ENCODE peak calls at places on chromosomes 3 and 15, in nine cellular contexts. H is foreskin keratinocyte, W is GM12878, S is prostate gland, B is astrocyte, K is Peyer's patch, X is fibroblast of lung, J is lung, D is A549. T is an unnamed sample.

GRCh38 chr15:63089260-63090043 is 32.2 kb upstream of the LACTB start:
- DNase-seq in H (no peak), J (no peak), D (peak; percentile 43), S (no peak), W (no peak), B (peak; percentile 94), X (peak; percentile 83), K (no peak), T (no peak)

GRCh38 chr3:170542704-170543103 is 43.2 kb downstream of the SLC7A14 start:
- DNase-seq in H (peak; percentile 30), X (no peak), S (no peak), W (no peak), B (peak; percentile 33), J (no peak), D (no peak), K (no peak), T (no peak)

GRCh38 chr15:89171136-89172072 is 50.0 kb downstream of the RLBP1 start:
- DNase-seq in W (no peak), H (peak; percentile 36), X (peak; percentile 63), J (peak; percentile 64), B (peak; percentile 42), D (peak; percentile 71), K (peak; percentile 20), S (no peak), T (no peak)

GRCh38 chr3:195153121-195153520 is 117.8 kb downstream of the XXYLT1 start:
- DNase-seq in S (no peak), X (peak; percentile 34), K (no peak), W (no peak), J (no peak), B (no peak), H (no peak), D (no peak), T (no peak)

GRCh38 chr3:55327131-55327920 is 159.8 kb downstream of the WNT5A start:
- DNase-seq in D (no peak), S (no peak), H (peak; percentile 21), K (no peak), B (peak; percentile 83), J (no peak), W (no peak), X (peak; percentile 54), T (no peak)

GRCh38 chr3:139537325-139537724 is 2.2 kb downstream of the RBP1 start:
- DNase-seq in D (no peak), H (peak; percentile 96), X (no peak), K (no peak), S (no peak), W (no peak), B (peak; percentile 96), J (no peak), T (no peak)

GRCh38 chr3:110933786-110934415 is 137.7 kb upstream of the NECTIN3 start:
- DNase-seq in D (no peak), W (no peak), S (no peak), H (no peak), J (no peak), X (peak; percentile 25), B (peak; percentile 33), K (no peak), T (no peak)

GRCh38 chr3:53318522-53318921 is 28.8 kb downstream of the DCP1A start:
- DNase-seq in J (no peak), X (peak; percentile 55), S (no peak), D (no peak), B (peak; percentile 53), W (no peak), K (no peak), H (peak; percentile 20), T (no peak)

GRCh38 chr3:14377838-14378169 is 24.6 kb upstream of the SLC6A6 start:
- DNase-seq in K (no peak), X (no peak), H (no peak), J (peak; percentile 57), B (no peak), D (no peak), S (no peak), W (peak; percentile 25), T (no peak)

GRCh38 chr15:77001351-77001750 is 6.4 kb downstream of the PSTPIP1 start:
- DNase-seq in X (no peak), K (no peak), H (no peak), S (no peak), W (no peak), B (no peak), J (no peak), D (no peak), T (no peak)

GRCh38 chr15:53346583-53346982 is 412.9 kb downstream of the WDR72 start:
- DNase-seq in D (no peak), B (no peak), X (no peak), K (no peak), J (no peak), S (no peak), H (no peak), W (no peak), T (no peak)

GRCh38 chr3:20511863-20512262 is 325.9 kb upstream of the SGO1 start:
- DNase-seq in B (peak; percentile 63), X (peak; percentile 75), D (peak; percentile 9), K (no peak), J (no peak), W (no peak), S (no peak), H (peak; percentile 66), T (no peak)
- TF ChIP-seq CTCF in B (peak; percentile 88), X (peak; percentile 64), D (peak; percentile 55), K (no peak), J (peak; percentile 38), W (peak; percentile 67), S (no peak), H (peak; percentile 77), T (peak; percentile 3)

GRCh38 chr3:137763594-137763938 is 549 bp upstream of the SOX14 start:
- DNase-seq in B (no peak), W (no peak), K (no peak), D (no peak), H (no peak), S (no peak), X (no peak), J (no peak), T (no peak)
- H3K4me1 ChIP-seq in B (no peaks in the 10 kb centered on the region), W (no peaks in the 10 kb centered on the region), K (no peaks in the 10 kb centered on the region), D (peaks cover 5% of the 10 kb centered on the region), H (no peaks in the 10 kb centered on the region), S (peaks cover 6% of the 10 kb centered on the region), X (no peaks in the 10 kb centered on the region), J (no peaks in the 10 kb centered on the region), T (peaks cover 52% of the 10 kb centered on the region)

GRCh38 chr3:112560330-112560729 is 1.4 kb downstream of the ATG3 start:
- DNase-seq in D (no peak), B (no peak), W (no peak), K (no peak), J (no peak), H (no peak), S (no peak), X (peak; percentile 5), T (no peak)
- H3K27ac ChIP-seq in D (no peak overlapping the region), B (peak overlapping the region; percentile 98), W (peak overlapping the region; percentile 92), K (no peak overlapping the region), J (no peak overlapping the region), H (peak overlapping the region; percentile 84), S (no peak overlapping the region), X (peak overlapping the region; percentile 94), T (no peak overlapping the region)

GRCh38 chr3:190519886-190520285 is 6.0 kb downstream of the IL1RAP start:
- DNase-seq in D (no peak), H (no peak), X (no peak), J (no peak), W (no peak), S (no peak), K (no peak), B (no peak), T (no peak)

GRCh38 chr3:190513409-190514162 is at the start of gene IL1RAP:
- DNase-seq in X (peak; percentile 95), S (peak; percentile 91), D (peak; percentile 81), B (peak; percentile 76), W (peak; percentile 47), J (peak; percentile 93), K (peak; percentile 83), H (peak; percentile 95), T (peak; percentile 92)

GRCh38 chr3:190514163-190515153 is 573 bp downstream of the IL1RAP start:
- DNase-seq in D (peak; percentile 18), H (no peak), K (peak; percentile 31), J (peak; percentile 36), X (peak; percentile 62), S (peak; percentile 48), B (peak; percentile 49), W (no peak), T (peak; percentile 79)

GRCh38 chr3:190516416-190516815 is 2.5 kb downstream of the IL1RAP start:
- DNase-seq in D (no peak), H (no peak), K (no peak), X (no peak), S (no peak), J (no peak), W (no peak), B (peak; percentile 64), T (no peak)

DNA sequence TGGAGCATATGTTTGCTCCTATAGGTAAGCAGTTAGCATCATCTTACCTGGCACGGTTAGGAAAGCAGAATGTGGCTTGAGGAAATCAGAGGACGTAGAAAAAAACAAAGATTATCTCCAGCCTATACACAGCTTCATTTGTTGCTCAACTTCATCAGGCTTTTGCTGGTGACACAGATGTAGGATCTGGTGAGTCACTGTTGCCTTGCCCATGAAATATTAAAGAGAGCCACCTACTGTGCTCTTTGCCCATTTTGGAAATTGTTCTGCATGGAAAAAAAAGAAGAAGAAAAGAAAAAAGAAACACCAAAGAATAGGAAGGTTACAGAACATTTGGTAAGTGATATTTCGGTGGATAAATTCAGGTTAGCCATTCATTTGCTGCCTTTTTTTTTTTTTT is 3.8 kb downstream of the IL1RAP start:
- DNase-seq in S (no peak), W (no peak), H (peak; percentile 68), X (peak; percentile 67), D (no peak), J (no peak), B (peak; percentile 64), K (no peak), T (no peak)
- TF ChIP-seq CTCF in S (no peak), W (no peak), H (peak; percentile 46), X (no peak), D (no peak), J (no peak), B (no peak), K (no peak), T (no peak)

T was measured in suprapubic skin.